ENCODE peak calls at places on chromosomes 1 and 21, in ten cellular contexts. One of them, this sample, is unnamed.

GRCh38 chr1:19442150-19443096 is 42.9 kb downstream of the CAPZB start:
- DNase-seq in iPS-NIHi11: no peak
- DNase-seq in activated CD8-positive, alpha-beta T cell treated with anti-CD3 and anti-CD28 coated beads for 36 hours: no peak
- DNase-seq in H4: no peak
- DNase-seq in CD8-positive, alpha-beta memory T cell: no peak
- DNase-seq in stimulated activated CD4-positive, alpha-beta T cell treated with anti-CD3 and anti-CD28 coated beads, Interleukin-1b, Interleukin-23, amount 100 ng/mL, for 48 hours: no peak
- DNase-seq in left ventricle myocardium inferior: no peak
- DNase-seq in BE2C: no peak
- DNase-seq in AG08396: no peak
- DNase-seq in germinal center: no peak
- DNase-seq in this sample: no peak

GRCh38 chr1:198699167-198700015 is 60.6 kb downstream of the PTPRC start:
- DNase-seq in iPS-NIHi11: peak; percentile 57
- DNase-seq in activated CD8-positive, alpha-beta T cell treated with anti-CD3 and anti-CD28 coated beads for 36 hours: peak; percentile 86
- DNase-seq in H4: no peak
- DNase-seq in CD8-positive, alpha-beta memory T cell: peak; percentile 62
- DNase-seq in stimulated activated CD4-positive, alpha-beta T cell treated with anti-CD3 and anti-CD28 coated beads, Interleukin-1b, Interleukin-23, amount 100 ng/mL, for 48 hours: peak; percentile 84
- DNase-seq in left ventricle myocardium inferior: no peak
- DNase-seq in BE2C: peak; percentile 35
- DNase-seq in AG08396: peak; percentile 29
- DNase-seq in germinal center: no peak
- DNase-seq in this sample: no peak

GRCh38 chr1:20847619-20848080 is 60.5 kb upstream of the HP1BP3 start:
- DNase-seq in iPS-NIHi11: no peak
- DNase-seq in activated CD8-positive, alpha-beta T cell treated with anti-CD3 and anti-CD28 coated beads for 36 hours: no peak
- DNase-seq in H4: no peak
- DNase-seq in CD8-positive, alpha-beta memory T cell: no peak
- DNase-seq in stimulated activated CD4-positive, alpha-beta T cell treated with anti-CD3 and anti-CD28 coated beads, Interleukin-1b, Interleukin-23, amount 100 ng/mL, for 48 hours: no peak
- DNase-seq in left ventricle myocardium inferior: no peak
- DNase-seq in BE2C: no peak
- DNase-seq in AG08396: no peak
- DNase-seq in germinal center: no peak
- DNase-seq in this sample: no peak

GRCh38 chr1:192235127-192235526 is 76.9 kb downstream of the RGS18 start:
- DNase-seq in iPS-NIHi11: no peak
- DNase-seq in activated CD8-positive, alpha-beta T cell treated with anti-CD3 and anti-CD28 coated beads for 36 hours: no peak
- DNase-seq in H4: no peak
- DNase-seq in CD8-positive, alpha-beta memory T cell: no peak
- DNase-seq in stimulated activated CD4-positive, alpha-beta T cell treated with anti-CD3 and anti-CD28 coated beads, Interleukin-1b, Interleukin-23, amount 100 ng/mL, for 48 hours: no peak
- DNase-seq in left ventricle myocardium inferior: no peak
- DNase-seq in BE2C: no peak
- DNase-seq in AG08396: no peak
- DNase-seq in germinal center: no peak
- DNase-seq in this sample: no peak

GRCh38 chr1:94037392-94038229 is 83.3 kb downstream of the ABCA4 start:
- DNase-seq in iPS-NIHi11: no peak
- DNase-seq in activated CD8-positive, alpha-beta T cell treated with anti-CD3 and anti-CD28 coated beads for 36 hours: no peak
- DNase-seq in H4: no peak
- DNase-seq in CD8-positive, alpha-beta memory T cell: no peak
- DNase-seq in stimulated activated CD4-positive, alpha-beta T cell treated with anti-CD3 and anti-CD28 coated beads, Interleukin-1b, Interleukin-23, amount 100 ng/mL, for 48 hours: peak; percentile 43
- DNase-seq in left ventricle myocardium inferior: no peak
- DNase-seq in BE2C: no peak
- DNase-seq in AG08396: no peak
- DNase-seq in germinal center: no peak
- DNase-seq in this sample: peak; percentile 60

GRCh38 chr1:12775443-12775842 is 1.9 kb downstream of the PRAMEF12 start:
- DNase-seq in iPS-NIHi11: no peak
- DNase-seq in activated CD8-positive, alpha-beta T cell treated with anti-CD3 and anti-CD28 coated beads for 36 hours: no peak
- DNase-seq in H4: no peak
- DNase-seq in CD8-positive, alpha-beta memory T cell: no peak
- DNase-seq in stimulated activated CD4-positive, alpha-beta T cell treated with anti-CD3 and anti-CD28 coated beads, Interleukin-1b, Interleukin-23, amount 100 ng/mL, for 48 hours: no peak
- DNase-seq in left ventricle myocardium inferior: no peak
- DNase-seq in BE2C: no peak
- DNase-seq in AG08396: no peak
- DNase-seq in germinal center: no peak
- DNase-seq in this sample: no peak

GRCh38 chr21:36859744-36860501 is 106.5 kb downstream of the HLCS start:
- DNase-seq in iPS-NIHi11: peak; percentile 88
- DNase-seq in activated CD8-positive, alpha-beta T cell treated with anti-CD3 and anti-CD28 coated beads for 36 hours: peak; percentile 58
- DNase-seq in H4: peak; percentile 73
- DNase-seq in CD8-positive, alpha-beta memory T cell: no peak
- DNase-seq in stimulated activated CD4-positive, alpha-beta T cell treated with anti-CD3 and anti-CD28 coated beads, Interleukin-1b, Interleukin-23, amount 100 ng/mL, for 48 hours: peak; percentile 20
- DNase-seq in left ventricle myocardium inferior: peak; percentile 80
- DNase-seq in BE2C: peak; percentile 49
- DNase-seq in AG08396: peak; percentile 30
- DNase-seq in germinal center: peak; percentile 51
- DNase-seq in this sample: no peak

GRCh38 chr1:207896547-207896946 is 14.4 kb downstream of the CD34 start:
- DNase-seq in iPS-NIHi11: no peak
- DNase-seq in activated CD8-positive, alpha-beta T cell treated with anti-CD3 and anti-CD28 coated beads for 36 hours: no peak
- DNase-seq in H4: no peak
- DNase-seq in CD8-positive, alpha-beta memory T cell: no peak
- DNase-seq in stimulated activated CD4-positive, alpha-beta T cell treated with anti-CD3 and anti-CD28 coated beads, Interleukin-1b, Interleukin-23, amount 100 ng/mL, for 48 hours: no peak
- DNase-seq in left ventricle myocardium inferior: no peak
- DNase-seq in BE2C: no peak
- DNase-seq in AG08396: no peak
- DNase-seq in germinal center: no peak
- DNase-seq in this sample: no peak

GRCh38 chr1:67479146-67479891 is 49.1 kb upstream of the SERBP1 start:
- DNase-seq in iPS-NIHi11: peak; percentile 33
- DNase-seq in activated CD8-positive, alpha-beta T cell treated with anti-CD3 and anti-CD28 coated beads for 36 hours: peak; percentile 13
- DNase-seq in H4: peak; percentile 75
- DNase-seq in CD8-positive, alpha-beta memory T cell: no peak
- DNase-seq in stimulated activated CD4-positive, alpha-beta T cell treated with anti-CD3 and anti-CD28 coated beads, Interleukin-1b, Interleukin-23, amount 100 ng/mL, for 48 hours: peak; percentile 28
- DNase-seq in left ventricle myocardium inferior: no peak
- DNase-seq in BE2C: no peak
- DNase-seq in AG08396: no peak
- DNase-seq in germinal center: no peak
- DNase-seq in this sample: no peak

GRCh38 chr1:160167580-160167979 is 16.2 kb downstream of the ATP1A4 start:
- DNase-seq in iPS-NIHi11: no peak
- DNase-seq in activated CD8-positive, alpha-beta T cell treated with anti-CD3 and anti-CD28 coated beads for 36 hours: peak; percentile 65
- DNase-seq in H4: no peak
- DNase-seq in CD8-positive, alpha-beta memory T cell: no peak
- DNase-seq in stimulated activated CD4-positive, alpha-beta T cell treated with anti-CD3 and anti-CD28 coated beads, Interleukin-1b, Interleukin-23, amount 100 ng/mL, for 48 hours: peak; percentile 40
- DNase-seq in left ventricle myocardium inferior: no peak
- DNase-seq in BE2C: no peak
- DNase-seq in AG08396: no peak
- DNase-seq in germinal center: no peak
- DNase-seq in this sample: no peak

GRCh38 chr1:103496014-103496635 is 29.4 kb upstream of the RNPC3 start:
- DNase-seq in iPS-NIHi11: no peak
- DNase-seq in activated CD8-positive, alpha-beta T cell treated with anti-CD3 and anti-CD28 coated beads for 36 hours: no peak
- DNase-seq in H4: peak; percentile 17
- DNase-seq in CD8-positive, alpha-beta memory T cell: no peak
- DNase-seq in stimulated activated CD4-positive, alpha-beta T cell treated with anti-CD3 and anti-CD28 coated beads, Interleukin-1b, Interleukin-23, amount 100 ng/mL, for 48 hours: no peak
- DNase-seq in left ventricle myocardium inferior: no peak
- DNase-seq in BE2C: no peak
- DNase-seq in AG08396: no peak
- DNase-seq in germinal center: no peak
- DNase-seq in this sample: no peak

GRCh38 chr1:72101840-72102632 is 180.3 kb downstream of the NEGR1 start:
- DNase-seq in iPS-NIHi11: no peak
- DNase-seq in activated CD8-positive, alpha-beta T cell treated with anti-CD3 and anti-CD28 coated beads for 36 hours: no peak
- DNase-seq in H4: no peak
- DNase-seq in CD8-positive, alpha-beta memory T cell: no peak
- DNase-seq in stimulated activated CD4-positive, alpha-beta T cell treated with anti-CD3 and anti-CD28 coated beads, Interleukin-1b, Interleukin-23, amount 100 ng/mL, for 48 hours: no peak
- DNase-seq in left ventricle myocardium inferior: no peak
- DNase-seq in BE2C: no peak
- DNase-seq in AG08396: no peak
- DNase-seq in germinal center: no peak
- DNase-seq in this sample: no peak

GRCh38 chr1:150606743-150607142 is 22.7 kb downstream of the ENSA start:
- DNase-seq in iPS-NIHi11: no peak
- DNase-seq in activated CD8-positive, alpha-beta T cell treated with anti-CD3 and anti-CD28 coated beads for 36 hours: no peak
- DNase-seq in H4: no peak
- DNase-seq in CD8-positive, alpha-beta memory T cell: no peak
- DNase-seq in stimulated activated CD4-positive, alpha-beta T cell treated with anti-CD3 and anti-CD28 coated beads, Interleukin-1b, Interleukin-23, amount 100 ng/mL, for 48 hours: no peak
- DNase-seq in left ventricle myocardium inferior: no peak
- DNase-seq in BE2C: no peak
- DNase-seq in AG08396: no peak
- DNase-seq in germinal center: no peak
- DNase-seq in this sample: no peak

GRCh38 chr1:214259353-214259982 is 21.5 kb upstream of the SMYD2 start:
- DNase-seq in iPS-NIHi11: no peak
- DNase-seq in activated CD8-positive, alpha-beta T cell treated with anti-CD3 and anti-CD28 coated beads for 36 hours: no peak
- DNase-seq in H4: no peak
- DNase-seq in CD8-positive, alpha-beta memory T cell: no peak
- DNase-seq in stimulated activated CD4-positive, alpha-beta T cell treated with anti-CD3 and anti-CD28 coated beads, Interleukin-1b, Interleukin-23, amount 100 ng/mL, for 48 hours: peak; percentile 24
- DNase-seq in left ventricle myocardium inferior: no peak
- DNase-seq in BE2C: no peak
- DNase-seq in AG08396: no peak
- DNase-seq in germinal center: no peak
- DNase-seq in this sample: no peak

GRCh38 chr1:219567341-219567947 is 45.5 kb downstream of the ZC3H11B start:
- DNase-seq in iPS-NIHi11: no peak
- DNase-seq in activated CD8-positive, alpha-beta T cell treated with anti-CD3 and anti-CD28 coated beads for 36 hours: no peak
- DNase-seq in H4: peak; percentile 57
- DNase-seq in CD8-positive, alpha-beta memory T cell: no peak
- DNase-seq in stimulated activated CD4-positive, alpha-beta T cell treated with anti-CD3 and anti-CD28 coated beads, Interleukin-1b, Interleukin-23, amount 100 ng/mL, for 48 hours: no peak
- DNase-seq in left ventricle myocardium inferior: no peak
- DNase-seq in BE2C: no peak
- DNase-seq in AG08396: no peak
- DNase-seq in germinal center: no peak
- DNase-seq in this sample: no peak

GRCh38 chr1:85313888-85314696 is 37.7 kb upstream of the BCL10 start:
- DNase-seq in iPS-NIHi11: no peak
- DNase-seq in activated CD8-positive, alpha-beta T cell treated with anti-CD3 and anti-CD28 coated beads for 36 hours: no peak
- DNase-seq in H4: peak; percentile 29
- DNase-seq in CD8-positive, alpha-beta memory T cell: no peak
- DNase-seq in stimulated activated CD4-positive, alpha-beta T cell treated with anti-CD3 and anti-CD28 coated beads, Interleukin-1b, Interleukin-23, amount 100 ng/mL, for 48 hours: no peak
- DNase-seq in left ventricle myocardium inferior: no peak
- DNase-seq in BE2C: no peak
- DNase-seq in AG08396: peak; percentile 63
- DNase-seq in germinal center: no peak
- DNase-seq in this sample: no peak

GRCh38 chr1:214506972-214507431 is 44.4 kb downstream of the PTPN14 start:
- DNase-seq in iPS-NIHi11: no peak
- DNase-seq in activated CD8-positive, alpha-beta T cell treated with anti-CD3 and anti-CD28 coated beads for 36 hours: no peak
- DNase-seq in H4: no peak
- DNase-seq in CD8-positive, alpha-beta memory T cell: no peak
- DNase-seq in stimulated activated CD4-positive, alpha-beta T cell treated with anti-CD3 and anti-CD28 coated beads, Interleukin-1b, Interleukin-23, amount 100 ng/mL, for 48 hours: no peak
- DNase-seq in left ventricle myocardium inferior: no peak
- DNase-seq in BE2C: no peak
- DNase-seq in AG08396: no peak
- DNase-seq in germinal center: no peak
- DNase-seq in this sample: no peak

GRCh38 chr1:212700892-212701819 is 1.5 kb upstream of the BATF3 start:
- DNase-seq in iPS-NIHi11: no peak
- DNase-seq in activated CD8-positive, alpha-beta T cell treated with anti-CD3 and anti-CD28 coated beads for 36 hours: peak; percentile 55
- DNase-seq in H4: no peak
- DNase-seq in CD8-positive, alpha-beta memory T cell: peak; percentile 12
- DNase-seq in stimulated activated CD4-positive, alpha-beta T cell treated with anti-CD3 and anti-CD28 coated beads, Interleukin-1b, Interleukin-23, amount 100 ng/mL, for 48 hours: peak; percentile 48
- DNase-seq in left ventricle myocardium inferior: peak; percentile 46
- DNase-seq in BE2C: peak; percentile 51
- DNase-seq in AG08396: peak; percentile 54
- DNase-seq in germinal center: no peak
- DNase-seq in this sample: no peak

GRCh38 chr1:218585565-218586184 is 240.5 kb downstream of the TGFB2 start:
- DNase-seq in iPS-NIHi11: peak; percentile 86
- DNase-seq in activated CD8-positive, alpha-beta T cell treated with anti-CD3 and anti-CD28 coated beads for 36 hours: no peak
- DNase-seq in H4: peak; percentile 80
- DNase-seq in CD8-positive, alpha-beta memory T cell: no peak
- DNase-seq in stimulated activated CD4-positive, alpha-beta T cell treated with anti-CD3 and anti-CD28 coated beads, Interleukin-1b, Interleukin-23, amount 100 ng/mL, for 48 hours: no peak
- DNase-seq in left ventricle myocardium inferior: no peak
- DNase-seq in BE2C: peak; percentile 36
- DNase-seq in AG08396: peak; percentile 9
- DNase-seq in germinal center: no peak
- DNase-seq in this sample: no peak

GRCh38 chr1:17630048-17630830 is 90.7 kb downstream of the ARHGEF10L start:
- DNase-seq in iPS-NIHi11: no peak
- DNase-seq in activated CD8-positive, alpha-beta T cell treated with anti-CD3 and anti-CD28 coated beads for 36 hours: no peak
- DNase-seq in H4: no peak
- DNase-seq in CD8-positive, alpha-beta memory T cell: no peak
- DNase-seq in stimulated activated CD4-positive, alpha-beta T cell treated with anti-CD3 and anti-CD28 coated beads, Interleukin-1b, Interleukin-23, amount 100 ng/mL, for 48 hours: no peak
- DNase-seq in left ventricle myocardium inferior: peak; percentile 61
- DNase-seq in BE2C: no peak
- DNase-seq in AG08396: peak; percentile 49
- DNase-seq in germinal center: no peak
- DNase-seq in this sample: no peak

This sample was measured in GM13977.